ENCODE peak calls at places on chromosomes 16 and 17, in eight cellular contexts. W is fibroblast of lung; C is endothelial cell; J is anterior cingulate cortex; V is progenitor cell of endocrine pancreas; H is MM.1S; F is NCI-H526 treated with DMSO at 0.1 percent for 48 hours; D is activated naive CD4-positive, alpha-beta T cell treated with anti-CD3 and anti-CD28 coated beads for 36 hours. X is an unnamed sample.

GRCh38 chr16:7369181-7369580 is 36.5 kb downstream of the RBFOX1 start:
- DNase-seq in W (no peak), C (no peak), J (no peak), V (no peak), H (no peak), F (no peak), D (no peak), X (no peak)

GRCh38 chr16:84175351-84176081 is 11.3 kb downstream of the TAF1C start:
- DNase-seq in W (peak; percentile 41), C (peak; percentile 53), J (no peak), V (peak; percentile 47), H (peak; percentile 39), F (peak; percentile 4), D (peak; percentile 83), X (peak; percentile 71)

GRCh38 chr16:10950393-10950792 is 6.0 kb downstream of the CLEC16A start:
- DNase-seq in W (no peak), C (no peak), J (no peak), V (no peak), H (no peak), F (no peak), D (no peak), X (no peak)

GRCh38 chr17:205817-206216 is 24.4 kb upstream of the DOC2B start:
- DNase-seq in W (no peak), C (no peak), J (no peak), V (no peak), H (no peak), F (no peak), D (no peak), X (no peak)

GRCh38 chr16:67286441-67287235 is 7.3 kb downstream of the PLEKHG4 start:
- DNase-seq in W (no peak), C (no peak), J (no peak), V (no peak), H (no peak), F (no peak), D (no peak), X (no peak)

GRCh38 chr17:60327122-60327869 is 64.6 kb downstream of the USP32 start:
- DNase-seq in W (no peak), C (no peak), J (peak; percentile 30), V (no peak), H (no peak), F (no peak), D (no peak), X (no peak)

GRCh38 chr16:87698241-87698640 is 67.5 kb downstream of the KLHDC4 start:
- DNase-seq in W (no peak), C (no peak), J (no peak), V (no peak), H (no peak), F (no peak), D (peak; percentile 47), X (no peak)

GRCh38 chr17:82599674-82600661 is 48.3 kb downstream of the WDR45B start:
- DNase-seq in W (no peak), C (no peak), J (no peak), V (no peak), H (no peak), F (no peak), D (no peak), X (no peak)

GRCh38 chr16:15966420-15967222 is 17.2 kb downstream of the ABCC1 start:
- DNase-seq in W (peak; percentile 57), C (no peak), J (no peak), V (no peak), H (no peak), F (no peak), D (no peak), X (no peak)

GRCh38 chr17:82236142-82236971 is 7.5 kb downstream of the SLC16A3 start:
- DNase-seq in W (peak; percentile 64), C (peak; percentile 77), J (peak; percentile 62), V (peak; percentile 59), H (peak; percentile 48), F (no peak), D (peak; percentile 78), X (peak; percentile 33)

GRCh38 chr16:84212631-84213030 is 21.7 kb downstream of the ADAD2 start:
- DNase-seq in W (no peak), C (no peak), J (no peak), V (no peak), H (no peak), F (no peak), D (no peak), X (no peak)

GRCh38 chr16:11586856-11587642 is at the start of gene LITAF:
- DNase-seq in W (peak; percentile 53), C (peak; percentile 47), J (peak; percentile 26), V (peak; percentile 42), H (peak; percentile 72), F (no peak), D (peak; percentile 63), X (peak; percentile 80)

GRCh38 chr16:20969386-20969785 is 68.8 kb downstream of the LYRM1 start:
- DNase-seq in W (no peak), C (no peak), J (no peak), V (no peak), H (no peak), F (no peak), D (no peak), X (no peak)

X was measured in RPMI8226.